ENCODE peak calls at places on chromosomes 4 and X, in six cellular contexts. X is esophagus muscularis mucosa, O is breast epithelium, R is adrenal gland, D is transverse colon, B is suprapubic skin. C is an unnamed sample.

GRCh38 chr4:104631000-104631399 is 136.3 kb upstream of the CXXC4 start:
- DNase-seq in X (no peak), R (no peak), B (no peak), O (no peak), D (no peak), C (no peak)

GRCh38 chrX:50432760-50433377 is 37.8 kb downstream of the DGKK start:
- DNase-seq in X (no peak), R (no peak), O (no peak), D (no peak), B (no peak), C (no peak)

GRCh38 chrX:20382518-20383291 is 116.0 kb upstream of the RPS6KA3 start:
- DNase-seq in B (no peak), X (no peak), D (no peak), O (no peak), R (no peak), C (no peak)

GRCh38 chrX:15606064-15606590 is 5.4 kb upstream of the ACE2 start:
- DNase-seq in R (no peak), X (no peak), B (no peak), D (no peak), O (no peak), C (no peak)

GRCh38 chrX:136204571-136204970 is 46.6 kb downstream of the MAP7D3 start:
- DNase-seq in O (no peak), R (no peak), X (no peak), B (peak), D (peak), C (no peak)

GRCh38 chrX:17826609-17827496 is 34.2 kb downstream of the RAI2 start:
- DNase-seq in R (no peak), D (peak), O (no peak), B (no peak), X (no peak), C (no peak)

GRCh38 chr4:68360570-68360969 is 10.7 kb upstream of the YTHDC1 start:
- DNase-seq in B (no peak), D (no peak), O (no peak), X (no peak), R (no peak), C (no peak)

GRCh38 chr4:16155503-16156169 is 70.6 kb downstream of the TAPT1 start:
- DNase-seq in O (no peak), B (no peak), D (no peak), R (no peak), X (no peak), C (no peak)

GRCh38 chr4:21848001-21848400 is 100.6 kb downstream of the KCNIP4 start:
- DNase-seq in D (no peak), B (no peak), X (no peak), O (no peak), R (no peak), C (no peak)

GRCh38 chr4:55758570-55758969 is 61.0 kb upstream of the EXOC1L start:
- DNase-seq in D (peak), O (no peak), B (no peak), R (no peak), X (no peak), C (no peak)

GRCh38 chrX:39953879-39954278 is 143.9 kb downstream of the BCOR start:
- DNase-seq in D (peak), B (no peak), X (no peak), R (no peak), O (peak), C (peak)

GRCh38 chr4:102586644-102587021 is 85.5 kb downstream of the NFKB1 start:
- DNase-seq in D (no peak), R (no peak), X (no peak), O (no peak), B (no peak), C (no peak)

GRCh38 chr4:1727117-1728031 is 6.1 kb downstream of the TACC3 start:
- DNase-seq in X (no peak), D (peak), B (peak), R (peak), O (no peak), C (no peak)

GRCh38 chr4:1728061-1728980 is 7.0 kb downstream of the TACC3 start:
- DNase-seq in D (no peak), R (no peak), B (peak), O (no peak), X (no peak), C (no peak)

GRCh38 chr4:1723131-1723801 is 1.9 kb downstream of the TACC3 start:
- DNase-seq in O (no peak), D (no peak), X (no peak), B (no peak), R (no peak), C (no peak)

GRCh38 chr4:1725521-1725920 is 4.2 kb downstream of the TACC3 start:
- DNase-seq in X (no peak), O (no peak), B (no peak), D (no peak), R (no peak), C (no peak)

DNA sequence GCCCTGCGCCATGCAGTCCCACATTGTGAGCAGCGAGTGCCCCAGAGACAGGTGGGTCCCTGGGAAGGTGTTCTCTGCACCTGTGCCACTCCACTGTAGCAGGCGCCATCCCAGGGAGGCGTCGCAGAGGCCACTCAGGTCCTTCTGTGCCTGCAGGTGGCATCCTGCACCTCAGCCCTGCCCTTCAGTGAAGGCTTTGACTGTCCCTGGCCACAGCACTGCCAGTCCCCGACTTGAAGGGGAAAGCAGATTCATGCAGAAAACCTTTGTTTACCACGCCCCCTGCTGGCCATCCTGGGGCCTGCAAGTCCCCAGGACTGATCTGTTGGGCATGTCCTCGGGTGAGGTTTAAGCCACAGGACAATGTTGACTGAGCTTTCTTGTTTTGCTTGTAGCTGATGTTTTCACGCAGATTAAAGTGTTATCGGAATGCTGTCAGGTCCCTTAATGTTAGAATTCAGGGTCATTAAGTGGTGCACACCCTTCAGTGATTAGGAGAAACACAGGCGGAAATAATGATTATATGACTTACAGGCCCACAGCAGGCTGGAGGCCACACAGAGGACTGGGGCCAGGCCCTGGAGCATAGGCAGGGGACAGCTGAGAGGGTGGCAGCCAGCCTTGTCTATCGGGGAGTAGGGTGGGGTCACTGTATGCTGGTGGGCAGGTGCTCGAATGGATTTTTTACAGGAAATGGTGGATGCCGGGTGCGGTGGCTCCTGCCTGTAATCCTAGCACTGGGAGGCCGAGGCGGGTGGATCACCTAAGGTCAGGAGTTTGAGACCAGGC is 5.0 kb downstream of the TACC3 start:
- DNase-seq in R (peak), O (peak), D (peak), X (peak), B (peak), C (peak)
- TF ChIP-seq POLR2A in R (peak), O (no peak), D (no peak), X (no peak), B (no peak), C (no peak)

GRCh38 chr4:70839537-70840093 is at the start of gene GRSF1:
- DNase-seq in D (peak), R (peak), O (peak), X (peak), B (peak), C (peak)
- TF ChIP-seq POLR2A in D (peak), R (no peak), O (no peak), X (no peak), B (peak), C (peak)

DNA sequence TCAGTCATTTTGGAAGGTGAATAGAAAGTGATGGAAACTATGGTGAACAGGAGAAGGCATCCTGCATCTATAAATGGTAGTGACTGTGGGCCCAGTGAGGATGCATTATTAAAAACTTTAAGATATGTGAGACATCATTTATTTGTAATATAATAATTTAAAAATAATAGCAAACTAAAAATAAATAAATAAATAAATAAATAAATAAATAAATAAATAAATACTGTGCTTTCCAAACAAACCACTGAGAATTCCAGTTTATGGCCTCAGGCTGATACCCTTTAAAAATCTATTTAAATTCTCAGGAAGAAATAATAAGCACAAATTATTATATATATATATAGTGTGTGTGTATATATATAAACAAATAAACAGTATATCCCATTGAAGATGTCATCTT is 248.0 kb upstream of the DCAF8L1 start:
- DNase-seq in R (no peak), D (no peak), X (no peak), B (no peak), O (no peak), C (no peak)
- TF ChIP-seq POLR2A in R (no peak), D (no peak), X (no peak), B (no peak), O (no peak), C (no peak)

DNA sequence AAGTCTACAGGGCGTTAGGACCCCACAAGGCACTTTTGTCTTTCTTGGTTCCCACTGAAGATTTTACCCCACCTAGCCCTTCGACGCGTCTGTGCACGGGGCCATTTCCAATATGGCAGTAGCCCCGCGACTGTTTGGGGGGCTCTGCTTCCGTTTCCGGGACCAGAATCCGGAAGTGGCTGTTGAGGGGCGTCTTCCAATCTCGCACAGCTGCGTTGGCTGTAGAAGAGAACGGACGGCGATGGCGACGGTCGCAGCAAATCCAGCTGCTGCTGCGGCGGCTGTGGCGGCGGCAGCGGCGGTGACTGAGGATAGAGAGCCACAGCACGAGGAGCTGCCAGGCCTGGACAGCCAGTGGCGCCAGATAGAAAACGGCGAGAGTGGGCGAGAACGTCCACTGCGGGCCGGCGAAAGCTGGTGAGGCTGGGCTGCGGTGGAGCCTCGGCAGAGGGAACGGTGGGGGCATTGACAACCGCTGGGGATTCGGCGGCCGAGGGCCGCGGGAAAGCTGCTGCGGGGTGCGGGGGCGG is at the start of gene USP11:
- DNase-seq in B (peak), X (no peak), R (no peak), D (peak), O (no peak), C (peak)
- TF ChIP-seq POLR2A in B (peak), X (peak), R (peak), D (peak), O (peak), C (peak)

GRCh38 chr4:112201915-112202505 is 29.6 kb upstream of the AP1AR start:
- DNase-seq in R (no peak), B (no peak), D (no peak), O (no peak), X (no peak), C (no peak)
- TF ChIP-seq POLR2A in R (no peak), B (no peak), D (no peak), O (no peak), X (no peak), C (no peak)

GRCh38 chrX:37678574-37678973 is 7.0 kb upstream of the XK start:
- DNase-seq in O (no peak), B (no peak), D (no peak), R (no peak), X (no peak), C (no peak)

GRCh38 chrX:37679888-37680287 is 5.7 kb upstream of the XK start:
- DNase-seq in O (no peak), D (no peak), B (no peak), R (no peak), X (no peak), C (no peak)

GRCh38 chrX:37679230-37679629 is 6.4 kb upstream of the XK start:
- DNase-seq in R (no peak), O (no peak), B (no peak), D (no peak), X (no peak), C (no peak)

GRCh38 chrX:37677243-37677642 is 8.3 kb upstream of the XK start:
- DNase-seq in D (no peak), X (no peak), B (no peak), R (no peak), O (no peak), C (no peak)

GRCh38 chrX:37677765-37678164 is 7.8 kb upstream of the XK start:
- DNase-seq in R (no peak), B (no peak), D (no peak), O (no peak), X (no peak), C (no peak)
- TF ChIP-seq POLR2A in R (no peak), B (no peak), D (no peak), O (no peak), X (no peak), C (no peak)

GRCh38 chr4:37795796-37796195 is 30.7 kb upstream of the PGM2 start:
- DNase-seq in B (no peak), R (no peak), D (no peak), O (no peak), X (no peak), C (no peak)
- TF ChIP-seq POLR2A in B (no peak), R (no peak), D (no peak), O (no peak), X (no peak), C (no peak)

DNA sequence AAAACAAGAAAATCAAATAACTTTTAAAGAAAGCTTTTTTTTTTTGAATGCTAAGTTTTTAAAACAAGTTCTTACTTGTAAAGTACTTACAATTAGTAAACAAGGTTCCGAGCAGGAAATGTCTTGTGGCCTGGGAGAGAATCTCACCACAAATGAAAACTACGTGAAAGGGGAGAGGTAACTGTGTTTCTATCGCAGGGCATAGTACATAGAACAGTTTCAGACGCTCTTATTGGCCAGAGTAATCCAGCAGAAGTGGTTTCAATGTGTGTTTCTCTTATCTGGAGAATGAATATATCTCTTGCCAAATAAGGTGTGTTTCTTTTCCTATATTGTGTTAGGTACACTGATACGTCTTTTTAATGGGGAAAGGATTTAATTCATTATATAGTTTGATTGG is at the start of gene PLAC8:
- DNase-seq in R (no peak), B (no peak), O (no peak), X (no peak), D (peak), C (no peak)
- TF ChIP-seq POLR2A in R (no peak), B (no peak), O (no peak), X (no peak), D (peak), C (no peak)

C was measured in upper lobe of left lung.